ENCODE peak calls at places on chromosome 2, in seven cellular contexts. C is WERI-Rb-1; I is CD8-positive, alpha-beta memory T cell; R is AG09309; T is cardiac fibroblast; M is fibroblast of mammary gland; F is GM12864. Q is an unnamed sample.

GRCh38 chr2:102238778-102239177 is 52.0 kb downstream of the IL1RL2 start:
- DNase-seq in C (no peak), I (no peak), R (no peak), T (no peak), M (no peak), F (no peak), Q (no peak)

GRCh38 chr2:1869987-1870386 is 125.7 kb upstream of the PXDN start:
- DNase-seq in C (no peak), I (no peak), R (no peak), T (peak; percentile 5), M (no peak), F (no peak), Q (no peak)

GRCh38 chr2:148483675-148484074 is 160.9 kb upstream of the EPC2 start:
- DNase-seq in C (no peak), I (no peak), R (no peak), T (peak; percentile 2), M (peak; percentile 17), F (no peak), Q (no peak)

GRCh38 chr2:100199421-100199820 is 57.0 kb upstream of the AFF3 start:
- DNase-seq in C (no peak), I (no peak), R (no peak), T (no peak), M (no peak), F (no peak), Q (no peak)

GRCh38 chr2:42804338-42804737 is 12.0 kb upstream of the HAAO start:
- DNase-seq in C (no peak), I (no peak), R (no peak), T (peak; percentile 44), M (peak; percentile 71), F (no peak), Q (no peak)

GRCh38 chr2:200051621-200051945 is 96.2 kb downstream of the MAIP1 start:
- DNase-seq in C (no peak), I (no peak), R (no peak), T (no peak), M (no peak), F (no peak), Q (no peak)

GRCh38 chr2:96959406-96960110 is 26.8 kb downstream of the FAM178B start:
- DNase-seq in C (no peak), I (no peak), R (no peak), T (no peak), M (no peak), F (no peak), Q (no peak)

GRCh38 chr2:107687087-107687486 is 139.6 kb upstream of the RGPD4 start:
- DNase-seq in C (no peak), I (no peak), R (no peak), T (no peak), M (no peak), F (no peak), Q (no peak)

GRCh38 chr2:63590621-63591408 is 2.1 kb downstream of the MDH1 start:
- DNase-seq in C (no peak), I (no peak), R (no peak), T (no peak), M (peak; percentile 33), F (no peak), Q (peak; percentile 23)

GRCh38 chr2:28582595-28582994 is 86.7 kb downstream of the PLB1 start:
- DNase-seq in C (no peak), I (no peak), R (no peak), T (no peak), M (no peak), F (no peak), Q (no peak)

GRCh38 chr2:239890347-239890746 is 134.8 kb downstream of the NDUFA10 start:
- DNase-seq in C (no peak), I (no peak), R (no peak), T (no peak), M (no peak), F (no peak), Q (no peak)

GRCh38 chr2:240441326-240441992 is 6.0 kb downstream of the GPC1 start:
- DNase-seq in C (no peak), I (no peak), R (no peak), T (no peak), M (no peak), F (no peak), Q (no peak)

GRCh38 chr2:133780099-133780996 is 212.1 kb upstream of the NCKAP5 start:
- DNase-seq in C (peak; percentile 60), I (no peak), R (peak; percentile 58), T (peak; percentile 93), M (peak; percentile 69), F (peak; percentile 18), Q (no peak)

GRCh38 chr2:222506230-222506934 is 82.0 kb downstream of the SGPP2 start:
- DNase-seq in C (no peak), I (no peak), R (no peak), T (no peak), M (no peak), F (no peak), Q (no peak)

GRCh38 chr2:134778372-134778771 is 59.6 kb upstream of the TMEM163 start:
- DNase-seq in C (peak; percentile 46), I (no peak), R (no peak), T (no peak), M (no peak), F (no peak), Q (no peak)

GRCh38 chr2:29063646-29064372 is 10.5 kb downstream of the PCARE start:
- DNase-seq in C (no peak), I (no peak), R (peak; percentile 46), T (peak; percentile 39), M (peak; percentile 84), F (no peak), Q (no peak)

GRCh38 chr2:121197369-121198091 is 87.5 kb downstream of the TFCP2L1 start:
- DNase-seq in C (no peak), I (no peak), R (peak; percentile 14), T (peak; percentile 83), M (peak; percentile 65), F (no peak), Q (no peak)

GRCh38 chr2:108579631-108580030 is 45.4 kb downstream of the LIMS1 start:
- DNase-seq in C (no peak), I (no peak), R (no peak), T (peak; percentile 59), M (peak; percentile 66), F (no peak), Q (no peak)

GRCh38 chr2:6576312-6576711 is 289.4 kb downstream of the CMPK2 start:
- DNase-seq in C (no peak), I (no peak), R (no peak), T (no peak), M (no peak), F (no peak), Q (no peak)

DNA sequence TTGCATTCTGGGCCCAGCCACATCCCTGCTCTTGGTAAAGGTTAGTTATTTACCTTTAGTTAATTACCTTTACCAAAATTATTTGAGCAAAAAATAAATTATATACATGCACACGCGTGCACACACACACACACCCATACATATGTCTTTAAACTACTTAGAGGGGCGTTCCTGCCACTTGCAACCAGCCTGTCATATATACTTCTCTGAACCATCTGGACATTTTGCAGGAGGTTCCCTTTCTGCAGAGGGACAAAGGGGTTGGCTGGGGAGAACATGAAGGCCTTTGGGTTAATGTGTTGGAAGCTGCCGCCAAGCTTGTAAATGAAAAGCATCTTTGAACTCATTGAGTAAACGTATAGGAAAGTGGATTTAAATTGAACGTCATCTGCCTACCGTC is 46.3 kb downstream of the SERTAD2 start:
- DNase-seq in C (no peak), I (no peak), R (no peak), T (no peak), M (no peak), F (no peak), Q (no peak)
- H3K4me3 ChIP-seq in C (no peak overlapping the region), I (peak overlapping the region; percentile 30), R (no peak overlapping the region), T (no peak overlapping the region), M (no peak overlapping the region), F (peak overlapping the region; percentile 44), Q (no peak overlapping the region)

GRCh38 chr2:231612199-231613053 is 19.8 kb downstream of the TEX44 start:
- DNase-seq in C (peak; percentile 91), I (peak; percentile 79), R (peak; percentile 88), T (peak; percentile 98), M (peak; percentile 96), F (peak; percentile 75), Q (peak; percentile 96)

GRCh38 chr2:231614559-231615057 is 21.9 kb downstream of the TEX44 start:
- DNase-seq in C (no peak), I (peak; percentile 13), R (no peak), T (no peak), M (no peak), F (no peak), Q (peak; percentile 71)

GRCh38 chr2:231613655-231614558 is 21.2 kb downstream of the TEX44 start:
- DNase-seq in C (no peak), I (peak; percentile 54), R (no peak), T (peak; percentile 77), M (peak; percentile 75), F (peak; percentile 93), Q (peak; percentile 93)

GRCh38 chr2:231611273-231612198 is 18.9 kb downstream of the TEX44 start:
- DNase-seq in C (peak; percentile 52), I (no peak), R (peak; percentile 61), T (peak; percentile 90), M (peak; percentile 84), F (no peak), Q (peak; percentile 62)

GRCh38 chr2:231613054-231613654 is 20.5 kb downstream of the TEX44 start:
- DNase-seq in C (no peak), I (no peak), R (no peak), T (peak; percentile 32), M (no peak), F (no peak), Q (no peak)
- H3K4me3 ChIP-seq in C (no peak overlapping the region), I (peak overlapping the region; percentile 62), R (no peak overlapping the region), T (no peak overlapping the region), M (no peak overlapping the region), F (peak overlapping the region; percentile 53), Q (peak overlapping the region; percentile 43)

GRCh38 chr2:105802587-105802986 is 57.9 kb downstream of the NCK2 start:
- DNase-seq in C (no peak), I (peak; percentile 72), R (no peak), T (peak; percentile 21), M (no peak), F (no peak), Q (no peak)

GRCh38 chr2:105803337-105803736 is 58.6 kb downstream of the NCK2 start:
- DNase-seq in C (no peak), I (peak; percentile 34), R (no peak), T (no peak), M (no peak), F (no peak), Q (no peak)

GRCh38 chr2:105801961-105802360 is 57.2 kb downstream of the NCK2 start:
- DNase-seq in C (peak; percentile 20), I (no peak), R (no peak), T (no peak), M (no peak), F (no peak), Q (no peak)

GRCh38 chr2:105804266-105804665 is 59.6 kb downstream of the NCK2 start:
- DNase-seq in C (peak; percentile 14), I (no peak), R (no peak), T (peak; percentile 14), M (no peak), F (no peak), Q (no peak)

GRCh38 chr2:105803773-105804172 is 59.1 kb downstream of the NCK2 start:
- DNase-seq in C (no peak), I (no peak), R (no peak), T (no peak), M (no peak), F (no peak), Q (no peak)
- H3K4me3 ChIP-seq in C (no peak overlapping the region), I (no peak overlapping the region), R (no peak overlapping the region), T (no peak overlapping the region), M (no peak overlapping the region), F (no peak overlapping the region), Q (no peak overlapping the region)

GRCh38 chr2:212644195-212644837 is 105.7 kb upstream of the ERBB4 start:
- DNase-seq in C (no peak), I (no peak), R (no peak), T (no peak), M (no peak), F (no peak), Q (no peak)

GRCh38 chr2:212646698-212647097 is 108.1 kb upstream of the ERBB4 start:
- DNase-seq in C (no peak), I (no peak), R (peak; percentile 55), T (peak; percentile 82), M (peak; percentile 87), F (no peak), Q (no peak)

GRCh38 chr2:212649646-212650045 is 111.0 kb upstream of the ERBB4 start:
- DNase-seq in C (no peak), I (no peak), R (no peak), T (no peak), M (no peak), F (no peak), Q (no peak)
- H3K4me3 ChIP-seq in C (no peak overlapping the region), I (no peak overlapping the region), R (no peak overlapping the region), T (no peak overlapping the region), M (no peak overlapping the region), F (no peak overlapping the region), Q (no peak overlapping the region)

Q was measured in uterus.